ENCODE peak calls at places on chromosomes 11 and 22, in six cellular contexts. One of them, this sample, is unnamed.

GRCh38 chr11:47388697-47389576 is 10.6 kb upstream of the SPI1 start:
- DNase-seq in nephron progenitor cell: no peak
- DNase-seq in glutamatergic neuron: no peak
- DNase-seq in mucosa of descending colon: peak
- DNase-seq in right lobe of liver: no peak
- DNase-seq in lower lobe of right lung: peak
- DNase-seq in this sample: no peak

GRCh38 chr11:16252373-16252772 is 104.0 kb downstream of the SOX6 start:
- DNase-seq in glutamatergic neuron: no peak
- DNase-seq in lower lobe of right lung: no peak
- DNase-seq in right lobe of liver: no peak
- DNase-seq in mucosa of descending colon: no peak
- DNase-seq in nephron progenitor cell: no peak
- DNase-seq in this sample: no peak

GRCh38 chr11:116224154-116224888 is 548.5 kb downstream of the BUD13 start:
- DNase-seq in nephron progenitor cell: peak
- DNase-seq in right lobe of liver: peak
- DNase-seq in mucosa of descending colon: no peak
- DNase-seq in glutamatergic neuron: peak
- DNase-seq in lower lobe of right lung: no peak
- DNase-seq in this sample: peak

GRCh38 chr11:36195496-36196346 is 93.5 kb downstream of the COMMD9 start:
- DNase-seq in mucosa of descending colon: no peak
- DNase-seq in right lobe of liver: no peak
- DNase-seq in lower lobe of right lung: no peak
- DNase-seq in glutamatergic neuron: no peak
- DNase-seq in nephron progenitor cell: no peak
- DNase-seq in this sample: no peak

GRCh38 chr11:30586251-30587144 is at the start of gene MPPED2:
- DNase-seq in right lobe of liver: peak
- DNase-seq in nephron progenitor cell: peak
- DNase-seq in mucosa of descending colon: peak
- DNase-seq in glutamatergic neuron: peak
- DNase-seq in lower lobe of right lung: peak
- DNase-seq in this sample: no peak

GRCh38 chr11:107916671-107917241 is 11.5 kb upstream of the RAB39A start:
- DNase-seq in lower lobe of right lung: no peak
- DNase-seq in right lobe of liver: peak
- DNase-seq in mucosa of descending colon: no peak
- DNase-seq in nephron progenitor cell: peak
- DNase-seq in glutamatergic neuron: peak
- DNase-seq in this sample: no peak

GRCh38 chr11:68643576-68643975 is 40.8 kb upstream of the GAL start:
- DNase-seq in mucosa of descending colon: no peak
- DNase-seq in glutamatergic neuron: no peak
- DNase-seq in nephron progenitor cell: no peak
- DNase-seq in right lobe of liver: no peak
- DNase-seq in lower lobe of right lung: no peak
- DNase-seq in this sample: no peak

GRCh38 chr11:130522284-130522961 is 74.0 kb downstream of the ADAMTS15 start:
- DNase-seq in nephron progenitor cell: peak
- DNase-seq in lower lobe of right lung: peak
- DNase-seq in right lobe of liver: peak
- DNase-seq in glutamatergic neuron: peak
- DNase-seq in mucosa of descending colon: peak
- DNase-seq in this sample: peak

GRCh38 chr11:12808519-12808918 is 134.3 kb downstream of the TEAD1 start:
- DNase-seq in glutamatergic neuron: no peak
- DNase-seq in right lobe of liver: no peak
- DNase-seq in lower lobe of right lung: no peak
- DNase-seq in mucosa of descending colon: no peak
- DNase-seq in nephron progenitor cell: no peak
- DNase-seq in this sample: no peak

GRCh38 chr11:119874660-119875238 is 145.7 kb upstream of the NECTIN1 start:
- DNase-seq in lower lobe of right lung: no peak
- DNase-seq in mucosa of descending colon: no peak
- DNase-seq in glutamatergic neuron: no peak
- DNase-seq in right lobe of liver: no peak
- DNase-seq in nephron progenitor cell: no peak
- DNase-seq in this sample: no peak

GRCh38 chr11:15622231-15622890 is 507.6 kb downstream of the INSC start:
- DNase-seq in mucosa of descending colon: no peak
- DNase-seq in lower lobe of right lung: no peak
- DNase-seq in right lobe of liver: no peak
- DNase-seq in glutamatergic neuron: no peak
- DNase-seq in nephron progenitor cell: no peak
- DNase-seq in this sample: no peak

GRCh38 chr22:24412274-24412673 is 15.1 kb upstream of the ADORA2A start:
- DNase-seq in mucosa of descending colon: no peak
- DNase-seq in lower lobe of right lung: no peak
- DNase-seq in glutamatergic neuron: no peak
- DNase-seq in right lobe of liver: no peak
- DNase-seq in nephron progenitor cell: no peak
- DNase-seq in this sample: no peak

GRCh38 chr11:12410006-12410728 is 32.8 kb downstream of the PARVA start:
- DNase-seq in nephron progenitor cell: no peak
- DNase-seq in right lobe of liver: no peak
- DNase-seq in mucosa of descending colon: no peak
- DNase-seq in glutamatergic neuron: no peak
- DNase-seq in lower lobe of right lung: no peak
- DNase-seq in this sample: no peak

GRCh38 chr22:50627452-50627913 is 469 bp downstream of the ARSA start:
- DNase-seq in mucosa of descending colon: no peak
- DNase-seq in lower lobe of right lung: no peak
- DNase-seq in glutamatergic neuron: peak
- DNase-seq in nephron progenitor cell: peak
- DNase-seq in right lobe of liver: peak
- DNase-seq in this sample: no peak

GRCh38 chr11:87421422-87421821 is 383.7 kb downstream of the TMEM135 start:
- DNase-seq in mucosa of descending colon: no peak
- DNase-seq in right lobe of liver: no peak
- DNase-seq in lower lobe of right lung: no peak
- DNase-seq in glutamatergic neuron: no peak
- DNase-seq in nephron progenitor cell: peak
- DNase-seq in this sample: peak

GRCh38 chr11:79110796-79111195 is 330.0 kb downstream of the TENM4 start:
- DNase-seq in mucosa of descending colon: no peak
- DNase-seq in nephron progenitor cell: no peak
- DNase-seq in glutamatergic neuron: no peak
- DNase-seq in lower lobe of right lung: no peak
- DNase-seq in right lobe of liver: no peak
- DNase-seq in this sample: no peak

GRCh38 chr11:44711772-44712608 is 14.8 kb upstream of the TSPAN18 start:
- DNase-seq in lower lobe of right lung: no peak
- DNase-seq in right lobe of liver: no peak
- DNase-seq in mucosa of descending colon: no peak
- DNase-seq in nephron progenitor cell: no peak
- DNase-seq in glutamatergic neuron: peak
- DNase-seq in this sample: no peak

GRCh38 chr11:78753297-78753696 is 178.6 kb upstream of the NARS2 start:
- DNase-seq in mucosa of descending colon: no peak
- DNase-seq in lower lobe of right lung: no peak
- DNase-seq in glutamatergic neuron: no peak
- DNase-seq in nephron progenitor cell: no peak
- DNase-seq in right lobe of liver: no peak
- DNase-seq in this sample: no peak

GRCh38 chr11:78685156-78685555 is 110.5 kb upstream of the NARS2 start:
- DNase-seq in glutamatergic neuron: no peak
- DNase-seq in right lobe of liver: no peak
- DNase-seq in lower lobe of right lung: no peak
- DNase-seq in nephron progenitor cell: no peak
- DNase-seq in mucosa of descending colon: no peak
- DNase-seq in this sample: no peak

GRCh38 chr11:90204832-90205646 is 17.8 kb downstream of the CHORDC1 start:
- DNase-seq in glutamatergic neuron: no peak
- DNase-seq in right lobe of liver: no peak
- DNase-seq in mucosa of descending colon: no peak
- DNase-seq in nephron progenitor cell: peak
- DNase-seq in lower lobe of right lung: no peak
- DNase-seq in this sample: peak

GRCh38 chr11:119357069-119357468 is 10.6 kb upstream of the MFRP start:
- DNase-seq in lower lobe of right lung: no peak
- DNase-seq in glutamatergic neuron: no peak
- DNase-seq in mucosa of descending colon: no peak
- DNase-seq in right lobe of liver: peak
- DNase-seq in nephron progenitor cell: no peak
- DNase-seq in this sample: no peak

GRCh38 chr11:14015711-14016110 is 53.2 kb downstream of the SPON1 start:
- DNase-seq in mucosa of descending colon: no peak
- DNase-seq in glutamatergic neuron: no peak
- DNase-seq in nephron progenitor cell: no peak
- DNase-seq in lower lobe of right lung: no peak
- DNase-seq in right lobe of liver: no peak
- DNase-seq in this sample: no peak

GRCh38 chr22:27844656-27845602 is 43.4 kb upstream of the MN1 start:
- DNase-seq in lower lobe of right lung: no peak
- DNase-seq in right lobe of liver: no peak
- DNase-seq in glutamatergic neuron: no peak
- DNase-seq in mucosa of descending colon: no peak
- DNase-seq in nephron progenitor cell: no peak
- DNase-seq in this sample: no peak

GRCh38 chr11:24963879-24964278 is 467.0 kb downstream of the LUZP2 start:
- DNase-seq in nephron progenitor cell: no peak
- DNase-seq in glutamatergic neuron: no peak
- DNase-seq in mucosa of descending colon: no peak
- DNase-seq in right lobe of liver: no peak
- DNase-seq in lower lobe of right lung: no peak
- DNase-seq in this sample: no peak

GRCh38 chr11:33211588-33211987 is 45.6 kb upstream of the HIPK3 start:
- DNase-seq in mucosa of descending colon: no peak
- DNase-seq in lower lobe of right lung: no peak
- DNase-seq in glutamatergic neuron: no peak
- DNase-seq in nephron progenitor cell: no peak
- DNase-seq in right lobe of liver: no peak
- DNase-seq in this sample: no peak

GRCh38 chr11:31720666-31721199 is 90.4 kb downstream of the PAX6 start:
- DNase-seq in lower lobe of right lung: no peak
- DNase-seq in right lobe of liver: no peak
- DNase-seq in glutamatergic neuron: no peak
- DNase-seq in nephron progenitor cell: no peak
- DNase-seq in mucosa of descending colon: no peak
- DNase-seq in this sample: no peak

GRCh38 chr22:25510926-25511325 is 53.5 kb upstream of the GRK3 start:
- DNase-seq in nephron progenitor cell: no peak
- DNase-seq in glutamatergic neuron: no peak
- DNase-seq in lower lobe of right lung: no peak
- DNase-seq in mucosa of descending colon: no peak
- DNase-seq in right lobe of liver: no peak
- DNase-seq in this sample: no peak

GRCh38 chr22:25134028-25134427 is 65.6 kb upstream of the CRYBB3 start:
- DNase-seq in mucosa of descending colon: no peak
- DNase-seq in nephron progenitor cell: no peak
- DNase-seq in right lobe of liver: peak
- DNase-seq in glutamatergic neuron: no peak
- DNase-seq in lower lobe of right lung: no peak
- DNase-seq in this sample: no peak

GRCh38 chr22:46163498-46163897 is 13.2 kb downstream of the PPARA start:
- DNase-seq in mucosa of descending colon: no peak
- DNase-seq in right lobe of liver: no peak
- DNase-seq in glutamatergic neuron: no peak
- DNase-seq in nephron progenitor cell: no peak
- DNase-seq in lower lobe of right lung: no peak
- DNase-seq in this sample: no peak

GRCh38 chr22:37686002-37686982 is at the start of gene NOL12:
- DNase-seq in right lobe of liver: peak
- DNase-seq in nephron progenitor cell: peak
- DNase-seq in mucosa of descending colon: peak
- DNase-seq in lower lobe of right lung: peak
- DNase-seq in glutamatergic neuron: peak
- DNase-seq in this sample: no peak
- TF ChIP-seq CTCF in right lobe of liver: no peak
- TF ChIP-seq CTCF in nephron progenitor cell: no peak
- TF ChIP-seq CTCF in mucosa of descending colon: no peak
- TF ChIP-seq CTCF in lower lobe of right lung: no peak
- TF ChIP-seq CTCF in glutamatergic neuron: no peak
- TF ChIP-seq CTCF in this sample: no peak

GRCh38 chr11:102306048-102306575 is 11.2 kb upstream of the BIRC3 start:
- DNase-seq in lower lobe of right lung: peak
- DNase-seq in right lobe of liver: no peak
- DNase-seq in glutamatergic neuron: no peak
- DNase-seq in nephron progenitor cell: no peak
- DNase-seq in mucosa of descending colon: peak
- DNase-seq in this sample: no peak

GRCh38 chr11:102313225-102313940 is 3.9 kb upstream of the BIRC3 start:
- DNase-seq in lower lobe of right lung: no peak
- DNase-seq in mucosa of descending colon: no peak
- DNase-seq in glutamatergic neuron: no peak
- DNase-seq in nephron progenitor cell: no peak
- DNase-seq in right lobe of liver: no peak
- DNase-seq in this sample: no peak

GRCh38 chr11:102312656-102313055 is 4.6 kb upstream of the BIRC3 start:
- DNase-seq in nephron progenitor cell: no peak
- DNase-seq in mucosa of descending colon: no peak
- DNase-seq in right lobe of liver: no peak
- DNase-seq in glutamatergic neuron: no peak
- DNase-seq in lower lobe of right lung: no peak
- DNase-seq in this sample: no peak

GRCh38 chr11:102306817-102307814 is 10.2 kb upstream of the BIRC3 start:
- DNase-seq in right lobe of liver: no peak
- DNase-seq in lower lobe of right lung: no peak
- DNase-seq in nephron progenitor cell: no peak
- DNase-seq in glutamatergic neuron: no peak
- DNase-seq in mucosa of descending colon: no peak
- DNase-seq in this sample: no peak

GRCh38 chr11:102309621-102310541 is 7.4 kb upstream of the BIRC3 start:
- DNase-seq in mucosa of descending colon: no peak
- DNase-seq in nephron progenitor cell: no peak
- DNase-seq in glutamatergic neuron: no peak
- DNase-seq in right lobe of liver: no peak
- DNase-seq in lower lobe of right lung: no peak
- DNase-seq in this sample: no peak
- TF ChIP-seq CTCF in mucosa of descending colon: no peak
- TF ChIP-seq CTCF in nephron progenitor cell: peak
- TF ChIP-seq CTCF in glutamatergic neuron: no peak
- TF ChIP-seq CTCF in right lobe of liver: no peak
- TF ChIP-seq CTCF in lower lobe of right lung: no peak
- TF ChIP-seq CTCF in this sample: no peak

DNA sequence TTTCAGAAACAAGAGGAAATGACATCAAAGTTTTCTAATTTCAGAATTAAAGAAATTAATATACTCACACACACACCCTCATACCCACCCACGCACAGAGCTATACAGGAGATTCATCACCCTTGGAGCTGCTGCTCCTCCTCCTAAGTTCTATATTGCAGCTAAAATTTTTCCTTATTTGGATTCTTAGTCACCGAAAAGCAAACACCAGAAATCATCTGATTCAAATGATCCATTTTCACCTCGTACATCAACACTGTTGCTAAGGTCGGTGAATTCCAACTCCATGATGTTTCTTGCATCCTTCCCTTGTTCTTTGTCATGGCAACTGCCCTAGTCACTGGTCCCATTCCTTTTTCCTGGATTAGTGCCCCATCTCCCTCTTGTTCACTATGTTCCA is 286.2 kb downstream of the GRM5 start:
- DNase-seq in glutamatergic neuron: no peak
- DNase-seq in lower lobe of right lung: no peak
- DNase-seq in mucosa of descending colon: no peak
- DNase-seq in right lobe of liver: no peak
- DNase-seq in nephron progenitor cell: no peak
- DNase-seq in this sample: no peak
- TF ChIP-seq CTCF in glutamatergic neuron: no peak
- TF ChIP-seq CTCF in lower lobe of right lung: no peak
- TF ChIP-seq CTCF in mucosa of descending colon: no peak
- TF ChIP-seq CTCF in right lobe of liver: no peak
- TF ChIP-seq CTCF in nephron progenitor cell: no peak
- TF ChIP-seq CTCF in this sample: no peak

GRCh38 chr11:1564535-1565172 is 7.4 kb downstream of the DUSP8 start:
- DNase-seq in nephron progenitor cell: peak
- DNase-seq in mucosa of descending colon: peak
- DNase-seq in right lobe of liver: no peak
- DNase-seq in lower lobe of right lung: no peak
- DNase-seq in glutamatergic neuron: peak
- DNase-seq in this sample: peak
- TF ChIP-seq CTCF in nephron progenitor cell: no peak
- TF ChIP-seq CTCF in mucosa of descending colon: no peak
- TF ChIP-seq CTCF in right lobe of liver: no peak
- TF ChIP-seq CTCF in lower lobe of right lung: no peak
- TF ChIP-seq CTCF in glutamatergic neuron: no peak
- TF ChIP-seq CTCF in this sample: no peak